ENCODE peak calls at places on chromosomes 2 and 18, in nine cellular contexts. G, R, L, Q, B, M, E, I and H are unnamed samples.

GRCh38 chr2:40096360-40096759 is 317.3 kb upstream of the THUMPD2 start:
- DNase-seq in B (no peak), L (peak; percentile 81), G (no peak), R (no peak), M (peak; percentile 71), I (no peak), Q (no peak), E (no peak), H (no peak)

GRCh38 chr2:85769236-85769986 is 15.6 kb downstream of the ATOH8 start:
- DNase-seq in L (no peak), E (no peak), B (no peak), R (no peak), I (no peak), G (no peak), M (no peak), Q (peak; percentile 36), H (no peak)

GRCh38 chr18:8260319-8260718 is 348.9 kb upstream of the RAB12 start:
- DNase-seq in I (no peak), L (peak; percentile 68), E (peak; percentile 54), B (no peak), Q (no peak), G (no peak), R (no peak), M (peak; percentile 17), H (no peak)

GRCh38 chr2:8310557-8311455 is 371.1 kb upstream of the ID2 start:
- DNase-seq in Q (no peak), M (no peak), E (no peak), G (no peak), I (no peak), B (peak; percentile 51), L (no peak), R (no peak), H (no peak)

GRCh38 chr2:124804014-124804940 is 779.2 kb downstream of the CNTNAP5 start:
- DNase-seq in B (no peak), E (no peak), R (peak; percentile 3), L (peak; percentile 46), M (peak; percentile 10), I (no peak), G (no peak), Q (no peak), H (no peak)

GRCh38 chr2:238875531-238876231 is 27.8 kb downstream of the TWIST2 start:
- DNase-seq in Q (no peak), I (no peak), E (no peak), R (no peak), M (peak; percentile 53), G (no peak), L (no peak), B (no peak), H (no peak)

GRCh38 chr2:216391401-216391800 is 19.1 kb upstream of the MARCHF4 start:
- DNase-seq in L (peak; percentile 32), I (no peak), E (no peak), M (no peak), Q (no peak), R (no peak), B (no peak), G (no peak), H (no peak)

GRCh38 chr18:42306208-42306980 is 351.4 kb downstream of the PIK3C3 start:
- DNase-seq in B (no peak), E (no peak), G (no peak), Q (no peak), M (peak; percentile 30), I (no peak), L (no peak), R (no peak), H (no peak)

GRCh38 chr18:60082790-60083189 is 183.0 kb downstream of the PMAIP1 start:
- DNase-seq in L (no peak), M (no peak), E (no peak), B (no peak), R (no peak), I (no peak), Q (no peak), G (no peak), H (no peak)

DNA sequence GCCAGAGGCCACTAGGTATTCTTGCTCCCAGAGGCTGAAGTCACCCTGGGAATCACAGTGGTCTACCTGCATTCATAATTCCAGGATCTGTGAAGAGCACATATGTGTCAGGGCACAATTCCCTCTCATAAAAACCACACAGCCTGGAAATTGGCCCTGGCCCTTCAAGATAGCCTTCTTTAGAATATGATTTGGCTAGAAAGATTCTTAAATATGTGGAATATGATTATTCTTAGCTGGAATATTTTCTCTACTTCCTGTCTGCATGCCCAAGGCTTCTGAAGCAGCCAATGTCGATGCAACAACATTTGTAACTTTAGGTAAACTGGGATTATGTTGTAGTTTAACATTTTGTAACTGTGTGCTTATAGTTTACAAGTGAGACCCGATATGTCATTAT is 24.2 kb downstream of the ICOS start:
- DNase-seq in M (no peak), G (no peak), L (no peak), Q (no peak), B (no peak), I (no peak), E (no peak), R (no peak), H (no peak)
- TF ChIP-seq CTCF in M (no peak), G (no peak), L (no peak), Q (no peak), B (no peak), I (no peak), E (no peak), R (no peak), H (no peak)

DNA sequence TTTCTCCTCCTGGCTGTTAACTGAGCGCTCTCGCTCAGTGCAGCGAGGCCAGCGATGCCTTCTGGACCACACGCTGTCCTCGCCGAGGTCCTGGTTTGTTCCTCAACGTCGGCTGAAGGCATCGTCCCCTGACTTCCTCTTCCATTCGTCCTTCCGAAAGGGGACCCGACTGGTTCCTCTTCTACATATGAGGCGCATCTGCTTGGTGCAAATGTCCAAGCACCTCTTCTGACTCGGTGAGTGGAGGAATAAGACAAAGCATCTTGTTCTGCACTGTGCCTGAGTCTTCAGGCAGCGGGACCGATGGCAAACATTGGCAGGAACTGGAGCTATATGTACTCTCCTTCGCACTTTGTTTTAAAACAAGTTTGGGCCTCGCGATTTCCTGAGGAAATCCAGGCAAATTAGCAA is 651 bp upstream of the KCNS3 start:
- DNase-seq in G (no peak), Q (no peak), M (peak; percentile 5), L (no peak), B (no peak), R (no peak), E (no peak), I (no peak), H (no peak)
- H3K4me3 ChIP-seq in G (peak overlapping the region; percentile 58), Q (peak overlapping the region; percentile 76), M (peak overlapping the region; percentile 13), L (peak overlapping the region; percentile 64), B (no peak overlapping the region), R (peak overlapping the region; percentile 26), E (peak overlapping the region; percentile 99), I (peak overlapping the region; percentile 60), H (peak overlapping the region; percentile 32)

DNA sequence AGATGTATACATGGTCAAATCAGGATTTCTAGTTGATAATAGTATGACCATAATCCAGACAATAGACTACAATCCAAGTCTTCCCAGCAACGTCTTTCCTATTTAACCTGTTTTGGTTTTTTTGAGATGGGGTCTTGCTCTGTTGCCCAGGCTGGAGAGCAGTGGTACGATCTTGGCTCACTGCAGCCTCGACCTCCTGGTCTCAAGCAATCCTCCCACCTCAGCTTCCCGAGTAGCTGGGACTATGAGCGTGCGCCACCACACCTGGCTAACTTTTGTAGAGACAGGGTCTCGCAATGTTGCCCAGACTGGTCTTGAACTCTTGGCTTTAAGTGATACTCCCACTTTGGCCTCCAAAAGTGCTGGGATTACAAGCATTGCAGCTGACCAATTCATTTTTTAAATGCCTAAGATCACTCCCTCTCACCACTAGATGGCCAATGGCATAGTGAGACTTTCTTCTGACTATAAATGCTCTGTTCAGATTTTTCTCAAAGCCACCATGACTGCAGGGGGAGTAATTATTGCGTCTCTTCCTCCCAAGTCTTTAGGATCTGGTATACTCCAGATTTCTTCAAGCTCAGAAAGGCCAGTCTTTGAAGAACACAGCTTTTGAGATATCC is 47.6 kb downstream of the HNRNPLL start:
- DNase-seq in R (no peak), I (no peak), L (peak; percentile 56), B (no peak), E (no peak), G (no peak), M (peak; percentile 36), Q (no peak), H (no peak)
- TF ChIP-seq CTCF in R (peak; percentile 24), I (no peak), L (peak; percentile 67), B (peak; percentile 18), E (peak; percentile 64), G (peak; percentile 23), M (peak; percentile 53), Q (peak; percentile 23), H (peak; percentile 43)

DNA sequence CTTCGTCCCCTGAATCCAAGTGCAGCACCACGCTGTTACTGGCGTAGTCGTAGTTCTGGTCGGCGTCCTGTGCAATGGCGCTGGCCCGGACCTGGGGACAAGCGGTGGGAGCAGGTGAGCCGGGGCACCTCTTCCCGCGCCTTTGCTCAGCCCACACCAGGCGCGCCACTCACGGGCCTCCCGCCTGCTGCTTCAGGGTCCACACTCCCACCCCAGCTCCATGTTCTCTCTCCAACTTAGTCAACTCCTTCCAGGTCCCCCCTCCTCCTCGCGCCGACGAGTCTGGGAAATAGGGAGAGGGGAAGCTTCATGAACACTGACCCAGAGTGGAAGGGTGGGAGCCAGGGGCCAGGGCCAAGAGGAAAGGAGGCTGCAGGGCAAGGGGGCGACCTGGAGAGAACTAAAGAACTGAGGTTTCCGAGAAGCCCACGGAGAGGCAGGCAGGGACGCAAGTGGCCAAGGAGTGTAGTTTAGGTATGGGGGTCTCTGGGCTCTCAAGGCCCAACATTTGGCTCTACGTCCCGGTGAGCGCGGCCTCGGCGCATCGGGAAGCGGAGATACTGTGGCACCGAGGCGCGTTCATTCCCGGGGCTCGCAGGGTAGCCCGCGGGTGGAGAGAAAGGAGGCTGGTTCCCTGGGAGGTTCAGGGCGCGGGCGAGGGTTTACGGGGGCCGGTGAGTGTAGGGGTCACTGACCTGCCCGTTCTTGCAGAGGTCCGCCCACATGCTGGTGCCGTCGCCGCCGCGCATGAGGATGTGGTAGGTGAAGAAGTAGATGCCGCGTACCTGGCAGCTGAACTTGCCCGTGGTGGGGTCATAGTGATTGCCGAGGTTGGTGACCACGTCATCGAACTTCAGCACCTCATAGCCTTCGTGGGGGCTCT is 1.4 kb downstream of the C1QL2 start:
- DNase-seq in I (no peak), B (no peak), Q (no peak), L (no peak), R (no peak), M (no peak), G (no peak), E (no peak), H (no peak)
- H3K4me3 ChIP-seq in I (no peak overlapping the region), B (no peak overlapping the region), Q (no peak overlapping the region), L (no peak overlapping the region), R (no peak overlapping the region), M (no peak overlapping the region), G (peak overlapping the region; percentile 25), E (no peak overlapping the region), H (no peak overlapping the region)

DNA sequence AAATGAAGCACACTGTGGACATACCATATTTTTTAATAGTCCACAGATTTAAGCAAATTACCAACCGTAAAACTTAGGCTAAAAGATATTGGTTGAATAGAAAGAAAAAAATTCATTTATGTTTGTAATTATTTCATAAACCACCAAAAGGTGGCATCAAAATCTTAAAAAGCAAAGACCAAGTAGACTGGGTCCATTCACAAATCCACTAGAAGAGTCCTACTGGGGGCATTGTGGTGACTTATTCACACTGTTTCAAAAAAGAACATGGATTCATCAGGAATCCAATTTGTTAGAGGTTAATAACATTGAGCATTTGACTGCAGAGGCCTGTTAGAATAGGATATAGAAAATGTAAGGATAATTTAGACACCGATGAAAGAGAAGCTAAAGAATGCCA is 194.9 kb upstream of the KYNU start:
- DNase-seq in L (peak; percentile 42), I (no peak), R (peak; percentile 13), E (no peak), M (peak; percentile 50), G (no peak), Q (no peak), B (no peak), H (no peak)
- TF ChIP-seq CTCF in L (peak; percentile 66), I (no peak), R (peak; percentile 36), E (peak; percentile 47), M (no peak), G (peak; percentile 27), Q (no peak), B (no peak), H (no peak)

GRCh38 chr2:24919977-24920812 is at the start of gene ADCY3:
- DNase-seq in L (peak; percentile 46), I (no peak), G (peak; percentile 81), B (peak; percentile 57), M (no peak), R (no peak), E (no peak), Q (peak; percentile 48), H (no peak)
- H3K4me3 ChIP-seq in L (peak within 1 kb of the TSS; percentile 79), I (peak within 1 kb of the TSS; percentile 50), G (peak within 1 kb of the TSS; percentile 79), B (peak within 1 kb of the TSS; percentile 46), M (peak within 1 kb of the TSS; percentile 62), R (peak within 1 kb of the TSS; percentile 66), E (peak within 1 kb of the TSS; percentile 80), Q (peak within 1 kb of the TSS; percentile 58), H (peak within 1 kb of the TSS; percentile 51)